ENCODE peak calls at places on chromosome 5, in six cellular contexts. One of them, this sample, is unnamed.

GRCh38 chr5:120344181-120344580 is 119.9 kb upstream of the PRR16 start:
- DNase-seq in GM12878: no peak
- DNase-seq in endothelial cell of umbilical vein: no peak
- DNase-seq in HepG2: no peak
- DNase-seq in K562: no peak
- DNase-seq in A549: no peak
- DNase-seq in this sample: no peak

GRCh38 chr5:163565931-163566608 is 60.7 kb downstream of the MAT2B start:
- DNase-seq in K562: no peak
- DNase-seq in endothelial cell of umbilical vein: peak
- DNase-seq in HepG2: peak
- DNase-seq in GM12878: peak
- DNase-seq in A549: no peak
- DNase-seq in this sample: peak

GRCh38 chr5:35618297-35618636 is 604 bp downstream of the SPEF2 start:
- DNase-seq in K562: no peak
- DNase-seq in GM12878: no peak
- DNase-seq in endothelial cell of umbilical vein: peak
- DNase-seq in A549: peak
- DNase-seq in HepG2: no peak
- DNase-seq in this sample: no peak

GRCh38 chr5:147346006-147346561 is 111.3 kb downstream of the STK32A start:
- DNase-seq in A549: no peak
- DNase-seq in K562: no peak
- DNase-seq in endothelial cell of umbilical vein: no peak
- DNase-seq in HepG2: no peak
- DNase-seq in GM12878: no peak
- DNase-seq in this sample: peak

GRCh38 chr5:139684881-139685749 is 37.0 kb downstream of the CXXC5 start:
- DNase-seq in endothelial cell of umbilical vein: no peak
- DNase-seq in GM12878: no peak
- DNase-seq in K562: no peak
- DNase-seq in HepG2: no peak
- DNase-seq in A549: no peak
- DNase-seq in this sample: no peak

GRCh38 chr5:160252916-160253315 is 23.6 kb downstream of the FABP6 start:
- DNase-seq in HepG2: no peak
- DNase-seq in K562: no peak
- DNase-seq in endothelial cell of umbilical vein: no peak
- DNase-seq in GM12878: no peak
- DNase-seq in A549: no peak
- DNase-seq in this sample: no peak

GRCh38 chr5:176157656-176158055 is 80.6 kb upstream of the SIMC1 start:
- DNase-seq in endothelial cell of umbilical vein: no peak
- DNase-seq in HepG2: no peak
- DNase-seq in GM12878: no peak
- DNase-seq in K562: no peak
- DNase-seq in A549: no peak
- DNase-seq in this sample: no peak

GRCh38 chr5:8908055-8908683 is 637.7 kb downstream of the SEMA5A start:
- DNase-seq in endothelial cell of umbilical vein: peak
- DNase-seq in A549: peak
- DNase-seq in GM12878: no peak
- DNase-seq in HepG2: no peak
- DNase-seq in K562: peak
- DNase-seq in this sample: peak

GRCh38 chr5:55920784-55921183 is 69.6 kb downstream of the IL31RA start:
- DNase-seq in HepG2: no peak
- DNase-seq in K562: no peak
- DNase-seq in endothelial cell of umbilical vein: peak
- DNase-seq in A549: no peak
- DNase-seq in GM12878: no peak
- DNase-seq in this sample: peak

GRCh38 chr5:123287881-123288280 is 135.3 kb downstream of the CEP120 start:
- DNase-seq in GM12878: no peak
- DNase-seq in K562: no peak
- DNase-seq in A549: no peak
- DNase-seq in HepG2: no peak
- DNase-seq in endothelial cell of umbilical vein: no peak
- DNase-seq in this sample: no peak

GRCh38 chr5:142758062-142758802 is 11.9 kb upstream of the ARHGAP26 start:
- DNase-seq in GM12878: no peak
- DNase-seq in HepG2: no peak
- DNase-seq in A549: no peak
- DNase-seq in endothelial cell of umbilical vein: no peak
- DNase-seq in K562: no peak
- DNase-seq in this sample: peak

GRCh38 chr5:59721741-59722140 is 171.8 kb downstream of the PDE4D start:
- DNase-seq in endothelial cell of umbilical vein: no peak
- DNase-seq in K562: no peak
- DNase-seq in A549: no peak
- DNase-seq in GM12878: no peak
- DNase-seq in HepG2: no peak
- DNase-seq in this sample: no peak

GRCh38 chr5:60248900-60249299 is 355.4 kb upstream of the PDE4D start:
- DNase-seq in HepG2: no peak
- DNase-seq in K562: no peak
- DNase-seq in A549: no peak
- DNase-seq in endothelial cell of umbilical vein: no peak
- DNase-seq in GM12878: peak
- DNase-seq in this sample: peak

GRCh38 chr5:151238303-151238741 is 14.4 kb upstream of the CCDC69 start:
- DNase-seq in K562: no peak
- DNase-seq in HepG2: no peak
- DNase-seq in GM12878: no peak
- DNase-seq in endothelial cell of umbilical vein: no peak
- DNase-seq in A549: no peak
- DNase-seq in this sample: peak
- TF ChIP-seq MYC in K562: no peak
- TF ChIP-seq MYC in HepG2: no peak
- TF ChIP-seq MYC in GM12878: no peak
- TF ChIP-seq MYC in endothelial cell of umbilical vein: no peak
- TF ChIP-seq MYC in A549: no peak
- TF ChIP-seq MYC in this sample: no peak

DNA sequence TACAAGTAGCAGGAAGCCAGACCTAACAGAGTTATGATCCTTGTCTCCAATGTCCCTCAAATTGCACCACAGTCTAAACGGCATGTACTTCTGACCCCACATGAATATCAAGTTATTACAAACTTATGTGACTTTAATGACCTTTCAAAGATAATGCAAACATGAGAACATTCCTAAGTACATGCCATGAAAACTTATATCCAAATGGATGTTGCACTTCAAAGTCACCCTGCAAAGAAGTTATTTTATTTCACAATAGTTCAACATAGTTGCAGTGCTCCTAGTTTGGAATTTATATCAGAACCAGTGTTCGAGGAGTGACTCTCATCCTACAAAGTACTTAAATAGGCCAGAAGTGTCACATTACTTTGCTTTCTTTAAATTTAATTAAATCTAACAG is 41.2 kb upstream of the ITGA1 start:
- DNase-seq in GM12878: no peak
- DNase-seq in HepG2: no peak
- DNase-seq in K562: no peak
- DNase-seq in A549: no peak
- DNase-seq in endothelial cell of umbilical vein: no peak
- DNase-seq in this sample: no peak
- TF ChIP-seq MAX in GM12878: no peak
- TF ChIP-seq MAX in HepG2: no peak
- TF ChIP-seq MAX in K562: no peak
- TF ChIP-seq MAX in A549: no peak
- TF ChIP-seq MAX in endothelial cell of umbilical vein: no peak
- TF ChIP-seq MAX in this sample: no peak

GRCh38 chr5:28648108-28648507 is 1609.7 kb upstream of the CDH9 start:
- DNase-seq in HepG2: peak
- DNase-seq in K562: no peak
- DNase-seq in A549: peak
- DNase-seq in GM12878: no peak
- DNase-seq in endothelial cell of umbilical vein: no peak
- DNase-seq in this sample: peak
- TF ChIP-seq CTCF in HepG2: no peak
- TF ChIP-seq CTCF in K562: no peak
- TF ChIP-seq CTCF in A549: no peak
- TF ChIP-seq CTCF in GM12878: no peak
- TF ChIP-seq CTCF in endothelial cell of umbilical vein: no peak
- TF ChIP-seq CTCF in this sample: no peak

DNA sequence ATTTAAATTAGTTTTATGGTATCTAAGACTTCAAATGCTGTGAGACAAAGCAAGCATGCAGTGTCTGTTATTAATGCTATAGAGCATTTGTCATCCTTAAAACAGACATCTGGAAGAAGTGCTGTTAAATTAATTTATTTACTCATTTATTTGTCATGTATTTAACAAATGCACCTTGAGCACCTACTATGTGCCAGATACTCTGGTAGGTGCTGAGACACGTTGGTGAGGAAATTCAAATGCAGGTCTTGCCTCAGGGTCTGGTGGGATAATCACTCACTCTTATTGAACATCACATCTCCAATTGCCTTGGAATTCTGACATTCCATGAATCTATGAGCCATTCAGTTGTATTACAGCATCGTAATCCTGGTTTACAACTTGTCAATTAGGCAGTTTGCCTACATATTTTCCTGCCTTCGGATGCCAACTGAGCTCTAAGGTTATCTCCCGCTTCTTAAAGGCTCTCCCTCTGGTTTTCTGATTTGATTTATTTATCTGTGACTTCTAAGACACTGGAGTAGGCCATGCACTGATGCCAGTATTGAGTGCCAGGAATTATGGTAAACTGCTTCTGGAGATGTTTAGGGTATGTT is 56.0 kb upstream of the RPS23 start:
- DNase-seq in GM12878: no peak
- DNase-seq in K562: no peak
- DNase-seq in endothelial cell of umbilical vein: no peak
- DNase-seq in A549: no peak
- DNase-seq in HepG2: no peak
- DNase-seq in this sample: no peak
- TF ChIP-seq MYC in GM12878: no peak
- TF ChIP-seq MYC in K562: no peak
- TF ChIP-seq MYC in endothelial cell of umbilical vein: no peak
- TF ChIP-seq MYC in A549: no peak
- TF ChIP-seq MYC in HepG2: no peak
- TF ChIP-seq MYC in this sample: no peak

DNA sequence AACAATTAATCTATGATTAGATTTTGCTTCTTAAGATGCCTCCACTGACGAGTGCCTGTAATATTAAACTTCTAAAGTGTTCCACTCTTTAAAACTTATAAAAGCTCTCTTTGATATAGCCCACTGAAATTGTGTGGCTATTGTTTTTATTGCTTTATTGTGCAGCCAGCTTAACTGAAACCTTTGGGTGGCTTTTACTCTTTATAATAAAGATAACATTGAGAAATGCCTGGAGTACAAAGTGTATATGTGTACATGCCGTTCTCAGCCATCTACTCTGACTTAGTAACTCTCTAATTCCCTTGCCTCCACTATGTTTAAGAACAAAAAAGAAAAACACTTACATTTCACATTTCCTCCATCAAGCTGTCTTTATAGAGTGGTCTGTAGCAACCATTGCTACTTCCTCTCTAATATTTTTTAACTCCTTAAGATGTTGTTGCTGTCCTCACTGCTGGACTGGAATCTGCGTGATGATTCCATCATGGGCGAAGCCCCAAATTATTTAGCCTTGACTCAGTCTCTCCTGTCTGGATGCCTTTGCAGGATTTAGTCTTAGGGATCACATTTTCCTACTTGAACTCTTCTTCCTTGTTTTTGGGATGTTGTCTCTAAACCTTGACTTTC is 9.1 kb downstream of the PIK3R1 start:
- DNase-seq in endothelial cell of umbilical vein: no peak
- DNase-seq in K562: no peak
- DNase-seq in GM12878: no peak
- DNase-seq in HepG2: no peak
- DNase-seq in A549: no peak
- DNase-seq in this sample: peak
- TF ChIP-seq MAX in endothelial cell of umbilical vein: no peak
- TF ChIP-seq MAX in K562: no peak
- TF ChIP-seq MAX in GM12878: no peak
- TF ChIP-seq MAX in HepG2: no peak
- TF ChIP-seq MAX in A549: no peak
- TF ChIP-seq MAX in this sample: no peak

GRCh38 chr5:151682240-151682639 is 4.5 kb downstream of the SPARC start:
- DNase-seq in GM12878: no peak
- DNase-seq in HepG2: no peak
- DNase-seq in endothelial cell of umbilical vein: no peak
- DNase-seq in A549: no peak
- DNase-seq in K562: no peak
- DNase-seq in this sample: no peak
- TF ChIP-seq CTCF in GM12878: no peak
- TF ChIP-seq CTCF in HepG2: no peak
- TF ChIP-seq CTCF in endothelial cell of umbilical vein: no peak
- TF ChIP-seq CTCF in A549: no peak
- TF ChIP-seq CTCF in K562: no peak
- TF ChIP-seq CTCF in this sample: no peak

GRCh38 chr5:101675510-101675909 is 620.6 kb downstream of the SLCO4C1 start:
- DNase-seq in A549: no peak
- DNase-seq in endothelial cell of umbilical vein: no peak
- DNase-seq in HepG2: no peak
- DNase-seq in K562: no peak
- DNase-seq in GM12878: no peak
- DNase-seq in this sample: no peak
- TF ChIP-seq MYC in A549: no peak
- TF ChIP-seq MYC in endothelial cell of umbilical vein: no peak
- TF ChIP-seq MYC in HepG2: no peak
- TF ChIP-seq MYC in K562: no peak
- TF ChIP-seq MYC in GM12878: no peak
- TF ChIP-seq MYC in this sample: no peak

This sample was measured in NB4.